ENCODE peak calls at places on chromosomes 5 and 9, in six cellular contexts. One of them, this sample, is unnamed.

GRCh38 chr5:131171276-131171815 is 602 bp downstream of the LYRM7 start:
- DNase-seq in mesendoderm: peak; percentile 8
- DNase-seq in H1: no peak
- DNase-seq in mesenchymal stem cell: no peak
- DNase-seq in neuronal stem cell: no peak
- DNase-seq in H9: no peak
- DNase-seq in this sample: no peak

GRCh38 chr5:141835928-141836667 is 42.1 kb downstream of the PCDH1 start:
- DNase-seq in H1: no peak
- DNase-seq in mesenchymal stem cell: peak; percentile 56
- DNase-seq in H9: peak; percentile 60
- DNase-seq in neuronal stem cell: no peak
- DNase-seq in mesendoderm: peak; percentile 78
- DNase-seq in this sample: peak; percentile 53

GRCh38 chr5:10572451-10572850 is 8.6 kb downstream of the ANKRD33B start:
- DNase-seq in mesenchymal stem cell: no peak
- DNase-seq in mesendoderm: no peak
- DNase-seq in neuronal stem cell: no peak
- DNase-seq in H9: no peak
- DNase-seq in H1: no peak
- DNase-seq in this sample: no peak

GRCh38 chr9:87701491-87701890 is 24.4 kb upstream of the CTSL start:
- DNase-seq in mesenchymal stem cell: no peak
- DNase-seq in mesendoderm: no peak
- DNase-seq in H9: no peak
- DNase-seq in H1: no peak
- DNase-seq in neuronal stem cell: no peak
- DNase-seq in this sample: no peak

GRCh38 chr9:29044959-29045358 is 1471.7 kb upstream of the C9orf72 start:
- DNase-seq in mesenchymal stem cell: peak; percentile 56
- DNase-seq in H9: no peak
- DNase-seq in mesendoderm: peak; percentile 5
- DNase-seq in H1: no peak
- DNase-seq in neuronal stem cell: no peak
- DNase-seq in this sample: no peak

GRCh38 chr5:124040799-124041198 is 528.8 kb downstream of the CSNK1G3 start:
- DNase-seq in H1: no peak
- DNase-seq in neuronal stem cell: no peak
- DNase-seq in H9: no peak
- DNase-seq in mesendoderm: no peak
- DNase-seq in mesenchymal stem cell: no peak
- DNase-seq in this sample: peak; percentile 28

GRCh38 chr5:83179966-83180365 is 102.6 kb downstream of the XRCC4 start:
- DNase-seq in mesenchymal stem cell: peak; percentile 69
- DNase-seq in mesendoderm: no peak
- DNase-seq in H1: no peak
- DNase-seq in neuronal stem cell: no peak
- DNase-seq in H9: no peak
- DNase-seq in this sample: peak; percentile 83

GRCh38 chr9:93254061-93254481 is 70.1 kb downstream of the WNK2 start:
- DNase-seq in mesendoderm: no peak
- DNase-seq in H9: peak; percentile 22
- DNase-seq in H1: no peak
- DNase-seq in mesenchymal stem cell: no peak
- DNase-seq in neuronal stem cell: no peak
- DNase-seq in this sample: no peak

GRCh38 chr9:119868694-119869093 is 499.5 kb upstream of the BRINP1 start:
- DNase-seq in mesenchymal stem cell: no peak
- DNase-seq in neuronal stem cell: no peak
- DNase-seq in H9: no peak
- DNase-seq in mesendoderm: peak; percentile 11
- DNase-seq in H1: no peak
- DNase-seq in this sample: no peak

GRCh38 chr9:71355884-71356283 is 234.5 kb upstream of the TRPM3 start:
- DNase-seq in H1: no peak
- DNase-seq in mesenchymal stem cell: no peak
- DNase-seq in neuronal stem cell: peak; percentile 17
- DNase-seq in mesendoderm: peak; percentile 71
- DNase-seq in H9: peak; percentile 37
- DNase-seq in this sample: no peak

GRCh38 chr9:2787065-2787464 is 56.8 kb downstream of the PUM3 start:
- DNase-seq in neuronal stem cell: no peak
- DNase-seq in H1: no peak
- DNase-seq in mesendoderm: no peak
- DNase-seq in mesenchymal stem cell: peak; percentile 29
- DNase-seq in H9: no peak
- DNase-seq in this sample: peak; percentile 73

GRCh38 chr9:79302569-79302968 is 269.2 kb upstream of the TLE4 start:
- DNase-seq in H9: no peak
- DNase-seq in H1: no peak
- DNase-seq in mesenchymal stem cell: no peak
- DNase-seq in neuronal stem cell: no peak
- DNase-seq in mesendoderm: peak; percentile 53
- DNase-seq in this sample: no peak

GRCh38 chr5:91061946-91062586 is 321.1 kb downstream of the ARRDC3 start:
- DNase-seq in neuronal stem cell: no peak
- DNase-seq in H9: no peak
- DNase-seq in mesenchymal stem cell: no peak
- DNase-seq in H1: no peak
- DNase-seq in mesendoderm: no peak
- DNase-seq in this sample: no peak

GRCh38 chr9:110626109-110626829 is 42.3 kb upstream of the MUSK start:
- DNase-seq in H9: no peak
- DNase-seq in mesenchymal stem cell: peak; percentile 98
- DNase-seq in H1: no peak
- DNase-seq in neuronal stem cell: no peak
- DNase-seq in mesendoderm: peak; percentile 27
- DNase-seq in this sample: peak; percentile 98

GRCh38 chr9:137757613-137758029 is 120.0 kb upstream of the CACNA1B start:
- DNase-seq in neuronal stem cell: no peak
- DNase-seq in H1: no peak
- DNase-seq in H9: no peak
- DNase-seq in mesenchymal stem cell: peak; percentile 77
- DNase-seq in mesendoderm: no peak
- DNase-seq in this sample: peak; percentile 86

GRCh38 chr5:55037046-55037771 is 13.2 kb downstream of the GZMK start:
- DNase-seq in H9: peak; percentile 53
- DNase-seq in H1: peak; percentile 46
- DNase-seq in mesendoderm: peak; percentile 86
- DNase-seq in neuronal stem cell: no peak
- DNase-seq in mesenchymal stem cell: peak; percentile 28
- DNase-seq in this sample: no peak

GRCh38 chr5:110025160-110025559 is 335.4 kb downstream of the MAN2A1 start:
- DNase-seq in H1: no peak
- DNase-seq in mesenchymal stem cell: no peak
- DNase-seq in H9: no peak
- DNase-seq in neuronal stem cell: no peak
- DNase-seq in mesendoderm: no peak
- DNase-seq in this sample: no peak

GRCh38 chr9:131621551-131622321 is 76.4 kb downstream of the PRRT1B start:
- DNase-seq in neuronal stem cell: no peak
- DNase-seq in H9: no peak
- DNase-seq in H1: no peak
- DNase-seq in mesendoderm: no peak
- DNase-seq in mesenchymal stem cell: no peak
- DNase-seq in this sample: no peak

GRCh38 chr5:169398515-169398914 is 97.6 kb upstream of the SLIT3 start:
- DNase-seq in mesenchymal stem cell: no peak
- DNase-seq in H1: no peak
- DNase-seq in neuronal stem cell: no peak
- DNase-seq in H9: no peak
- DNase-seq in mesendoderm: no peak
- DNase-seq in this sample: no peak

GRCh38 chr9:706073-706472 is 135.4 kb upstream of the DMRT1 start:
- DNase-seq in H1: no peak
- DNase-seq in H9: no peak
- DNase-seq in mesendoderm: no peak
- DNase-seq in neuronal stem cell: no peak
- DNase-seq in mesenchymal stem cell: no peak
- DNase-seq in this sample: no peak
- H3K79me1 ChIP-seq in H1: no peaks in the 10 kb centered on the region
- H3K79me1 ChIP-seq in H9: no peaks in the 10 kb centered on the region
- H3K79me1 ChIP-seq in mesendoderm: no peaks in the 10 kb centered on the region
- H3K79me1 ChIP-seq in neuronal stem cell: peaks cover 3% of the 10 kb centered on the region
- H3K79me1 ChIP-seq in mesenchymal stem cell: peaks cover 4% of the 10 kb centered on the region
- H3K79me1 ChIP-seq in this sample: peaks cover 28% of the 10 kb centered on the region

DNA sequence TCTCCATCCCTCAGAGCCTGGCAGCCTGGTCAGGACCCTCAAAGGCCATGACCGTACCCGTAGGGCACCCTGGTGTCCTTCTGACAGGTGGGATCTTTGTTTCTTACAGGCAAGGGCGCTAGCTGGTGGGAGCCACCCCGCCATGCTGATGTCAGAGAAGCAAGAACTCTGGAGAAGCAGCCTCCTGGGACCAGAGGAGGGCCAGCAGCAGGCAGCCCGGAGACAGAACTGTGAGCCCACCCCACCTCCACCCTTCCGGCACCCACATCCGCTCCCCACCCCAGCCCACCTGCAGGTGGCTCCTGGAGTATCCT is 42.2 kb upstream of the IL17B start:
- DNase-seq in H1: no peak
- DNase-seq in mesenchymal stem cell: peak; percentile 42
- DNase-seq in neuronal stem cell: no peak
- DNase-seq in mesendoderm: no peak
- DNase-seq in H9: no peak
- DNase-seq in this sample: no peak
- H3K79me1 ChIP-seq in H1: no peaks in the 10 kb centered on the region
- H3K79me1 ChIP-seq in mesenchymal stem cell: peaks cover 22% of the 10 kb centered on the region
- H3K79me1 ChIP-seq in neuronal stem cell: no peaks in the 10 kb centered on the region
- H3K79me1 ChIP-seq in mesendoderm: no peaks in the 10 kb centered on the region
- H3K79me1 ChIP-seq in H9: no peaks in the 10 kb centered on the region
- H3K79me1 ChIP-seq in this sample: peaks cover 35% of the 10 kb centered on the region

DNA sequence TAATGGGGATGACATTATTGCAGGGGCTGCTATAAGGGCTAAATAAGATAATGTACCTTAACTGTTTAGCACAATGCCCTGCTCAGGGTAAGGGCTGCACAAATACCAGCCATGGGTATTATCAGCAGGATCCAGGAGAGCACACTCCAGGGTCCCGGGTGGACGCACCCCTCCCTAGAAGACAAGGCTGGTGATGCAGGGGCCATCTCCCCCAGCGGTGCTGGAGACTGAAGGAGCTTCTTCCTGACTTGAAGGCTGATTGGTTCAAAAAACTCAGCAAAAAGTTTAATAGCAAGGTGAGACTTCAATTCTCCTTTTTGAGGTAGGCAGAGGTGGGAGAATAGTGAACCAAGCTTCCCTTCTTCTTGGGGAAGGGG is 2.7 kb upstream of the CXXC5 start:
- DNase-seq in neuronal stem cell: no peak
- DNase-seq in H9: no peak
- DNase-seq in H1: no peak
- DNase-seq in mesenchymal stem cell: no peak
- DNase-seq in mesendoderm: no peak
- DNase-seq in this sample: no peak
- H3K79me1 ChIP-seq in neuronal stem cell: peaks cover 8% of the 10 kb centered on the region
- H3K79me1 ChIP-seq in H9: no peaks in the 10 kb centered on the region
- H3K79me1 ChIP-seq in H1: no peaks in the 10 kb centered on the region
- H3K79me1 ChIP-seq in mesenchymal stem cell: peaks cover 18% of the 10 kb centered on the region
- H3K79me1 ChIP-seq in mesendoderm: peaks cover 2% of the 10 kb centered on the region
- H3K79me1 ChIP-seq in this sample: peaks cover 5% of the 10 kb centered on the region

DNA sequence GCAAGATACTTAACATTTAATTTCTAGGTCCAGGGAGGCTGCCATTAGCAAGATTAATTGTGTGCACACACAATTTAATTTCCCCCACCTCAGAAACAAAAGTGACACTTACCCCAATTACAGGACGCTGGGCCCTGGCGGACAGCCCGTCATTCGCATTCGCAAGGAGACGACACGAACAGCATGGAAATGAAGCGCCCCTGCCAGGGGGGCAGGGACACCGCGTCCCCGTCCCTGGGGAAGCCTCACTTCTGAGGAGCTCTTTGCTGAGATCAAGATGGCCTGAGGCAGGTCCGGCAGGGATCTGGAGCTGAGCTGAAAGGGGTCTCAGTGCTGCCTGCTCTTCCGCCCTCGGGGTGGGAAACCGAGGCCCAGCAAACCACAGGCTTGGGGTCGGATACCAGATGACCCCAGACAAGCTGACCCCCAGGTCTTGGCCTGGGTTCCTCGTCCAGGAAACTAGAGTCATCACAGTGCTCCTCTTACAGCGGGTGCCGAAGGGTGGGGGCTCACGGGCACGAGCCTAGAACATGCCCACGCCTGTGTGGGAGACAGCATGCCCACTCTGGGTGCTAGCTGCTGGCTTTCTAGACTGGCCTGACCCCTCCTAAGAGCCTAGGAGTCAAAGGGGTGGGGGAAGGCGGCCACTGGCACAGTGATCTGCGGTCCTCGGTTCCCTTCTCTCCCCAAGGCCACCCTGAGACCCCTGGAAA is 103.2 kb downstream of the VAV2 start:
- DNase-seq in mesendoderm: no peak
- DNase-seq in H9: no peak
- DNase-seq in mesenchymal stem cell: no peak
- DNase-seq in neuronal stem cell: no peak
- DNase-seq in H1: peak; percentile 41
- DNase-seq in this sample: no peak
- H3K79me1 ChIP-seq in mesendoderm: peaks cover 4% of the 10 kb centered on the region
- H3K79me1 ChIP-seq in H9: no peaks in the 10 kb centered on the region
- H3K79me1 ChIP-seq in mesenchymal stem cell: peaks cover 39% of the 10 kb centered on the region
- H3K79me1 ChIP-seq in neuronal stem cell: peaks cover 19% of the 10 kb centered on the region
- H3K79me1 ChIP-seq in H1: peaks cover 10% of the 10 kb centered on the region
- H3K79me1 ChIP-seq in this sample: peaks cover 15% of the 10 kb centered on the region

GRCh38 chr5:135993894-135994514 is 34.8 kb upstream of the TGFBI start:
- DNase-seq in mesendoderm: no peak
- DNase-seq in H9: no peak
- DNase-seq in neuronal stem cell: no peak
- DNase-seq in H1: no peak
- DNase-seq in mesenchymal stem cell: peak; percentile 95
- DNase-seq in this sample: peak; percentile 96
- H3K79me1 ChIP-seq in mesendoderm: no peaks in the 10 kb centered on the region
- H3K79me1 ChIP-seq in H9: no peaks in the 10 kb centered on the region
- H3K79me1 ChIP-seq in neuronal stem cell: no peaks in the 10 kb centered on the region
- H3K79me1 ChIP-seq in H1: no peaks in the 10 kb centered on the region
- H3K79me1 ChIP-seq in mesenchymal stem cell: no peaks in the 10 kb centered on the region
- H3K79me1 ChIP-seq in this sample: peaks cover 18% of the 10 kb centered on the region

DNA sequence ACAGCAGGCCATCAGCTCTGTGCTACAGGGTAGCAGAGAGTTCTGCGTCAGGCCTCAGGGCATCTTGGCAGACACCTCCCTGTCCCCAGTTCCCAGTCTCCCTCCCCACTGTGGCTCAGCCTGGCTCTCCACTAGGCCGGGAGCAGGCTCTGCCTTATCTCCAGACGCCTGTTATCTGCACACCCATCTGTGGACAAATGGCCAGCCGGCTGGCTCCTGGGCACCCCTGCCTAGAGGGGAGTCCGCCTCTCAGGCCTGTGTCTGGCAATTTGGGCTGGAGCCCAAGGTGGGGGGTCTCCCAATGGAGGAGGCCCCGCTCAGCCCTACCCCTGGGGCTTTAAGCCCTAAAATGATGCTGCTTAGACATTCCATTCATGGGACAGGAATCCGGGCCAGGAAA is 39.2 kb upstream of the HAND1 start:
- DNase-seq in mesenchymal stem cell: no peak
- DNase-seq in mesendoderm: peak; percentile 96
- DNase-seq in H9: no peak
- DNase-seq in H1: no peak
- DNase-seq in neuronal stem cell: no peak
- DNase-seq in this sample: no peak
- H3K79me1 ChIP-seq in mesenchymal stem cell: no peaks in the 10 kb centered on the region
- H3K79me1 ChIP-seq in mesendoderm: no peaks in the 10 kb centered on the region
- H3K79me1 ChIP-seq in H9: no peaks in the 10 kb centered on the region
- H3K79me1 ChIP-seq in H1: no peaks in the 10 kb centered on the region
- H3K79me1 ChIP-seq in neuronal stem cell: peaks cover 2% of the 10 kb centered on the region
- H3K79me1 ChIP-seq in this sample: no peaks in the 10 kb centered on the region